ENCODE peak calls at places on chromosomes 12 and 14, in eight cellular contexts. F is endothelial cell of umbilical vein, P is PC-3, T is K562, Q is fibroblast of lung, M is MM.1S, S is mammary epithelial cell, L is neural progenitor cell. Y is an unnamed sample.

GRCh38 chr14:96150214-96150613 is 54.4 kb upstream of the BDKRB2 start:
- DNase-seq in F (no peak), P (no peak), T (no peak), Q (no peak), M (no peak), S (no peak), L (no peak), Y (no peak)

GRCh38 chr12:113183030-113183589 is 2.2 kb downstream of the DDX54 start:
- DNase-seq in F (no peak), P (no peak), T (no peak), Q (no peak), M (no peak), S (no peak), L (no peak), Y (no peak)

GRCh38 chr14:102727336-102728095 is 49.7 kb upstream of the TRAF3 start:
- DNase-seq in F (no peak), P (no peak), T (no peak), Q (no peak), M (no peak), S (no peak), L (no peak), Y (no peak)

GRCh38 chr12:96132819-96133218 is 61.4 kb upstream of the ELK3 start:
- DNase-seq in F (peak; percentile 48), P (peak; percentile 23), T (no peak), Q (no peak), M (no peak), S (no peak), L (no peak), Y (no peak)

GRCh38 chr14:28813810-28814209 is 47.2 kb downstream of the FOXG1 start:
- DNase-seq in F (no peak), P (peak; percentile 23), T (no peak), Q (no peak), M (no peak), S (peak; percentile 1), L (no peak), Y (peak; percentile 11)

GRCh38 chr14:64730681-64731080 is 26.5 kb downstream of the PLEKHG3 start:
- DNase-seq in F (no peak), P (no peak), T (no peak), Q (no peak), M (no peak), S (no peak), L (no peak), Y (no peak)

GRCh38 chr12:24780969-24781368 is 167.9 kb downstream of the BCAT1 start:
- DNase-seq in F (no peak), P (peak; percentile 4), T (no peak), Q (peak; percentile 45), M (peak; percentile 26), S (peak; percentile 4), L (peak; percentile 8), Y (no peak)

GRCh38 chr12:6110006-6110405 is 14.5 kb downstream of the VWF start:
- DNase-seq in F (no peak), P (peak; percentile 14), T (no peak), Q (no peak), M (no peak), S (no peak), L (no peak), Y (peak; percentile 36)

GRCh38 chr14:70257526-70257925 is 68.8 kb upstream of the SLC8A3 start:
- DNase-seq in F (no peak), P (peak; percentile 64), T (peak; percentile 50), Q (no peak), M (peak; percentile 8), S (peak; percentile 28), L (peak; percentile 36), Y (no peak)

GRCh38 chr14:26896447-26896846 is 298.6 kb upstream of the NOVA1 start:
- DNase-seq in F (no peak), P (peak; percentile 48), T (no peak), Q (peak; percentile 84), M (no peak), S (no peak), L (no peak), Y (peak; percentile 58)

GRCh38 chr12:5432011-5432400 is at the start of gene NTF3:
- DNase-seq in F (no peak), P (no peak), T (no peak), Q (peak; percentile 51), M (no peak), S (no peak), L (peak; percentile 79), Y (peak; percentile 23)

GRCh38 chr14:69921052-69921451 is 41.8 kb downstream of the SMOC1 start:
- DNase-seq in F (no peak), P (no peak), T (no peak), Q (peak; percentile 80), M (no peak), S (peak; percentile 35), L (no peak), Y (peak; percentile 74)

GRCh38 chr14:21090194-21090939 is 8.1 kb downstream of the ZNF219 start:
- DNase-seq in F (no peak), P (no peak), T (peak; percentile 53), Q (no peak), M (no peak), S (no peak), L (peak; percentile 66), Y (no peak)

GRCh38 chr12:99852666-99853065 is 132.1 kb downstream of the ANKS1B start:
- DNase-seq in F (no peak), P (no peak), T (no peak), Q (no peak), M (no peak), S (no peak), L (peak; percentile 3), Y (no peak)

GRCh38 chr12:108605000-108605689 is 7.3 kb upstream of the TMEM119 start:
- DNase-seq in F (no peak), P (no peak), T (no peak), Q (peak; percentile 37), M (no peak), S (no peak), L (no peak), Y (no peak)

GRCh38 chr12:130838951-130839769 is at the start of gene STX2:
- DNase-seq in F (peak; percentile 88), P (peak; percentile 90), T (peak; percentile 97), Q (peak; percentile 80), M (peak; percentile 61), S (peak; percentile 56), L (peak; percentile 93), Y (peak; percentile 54)

GRCh38 chr12:64633940-64634337 is 23.6 kb downstream of the RASSF3 start:
- DNase-seq in F (peak; percentile 80), P (peak; percentile 83), T (no peak), Q (peak; percentile 79), M (no peak), S (peak; percentile 69), L (no peak), Y (peak; percentile 69)

GRCh38 chr12:40010899-40011774 is 94.7 kb downstream of the SLC2A13 start:
- DNase-seq in F (peak; percentile 63), P (peak; percentile 76), T (peak; percentile 45), Q (peak; percentile 84), M (peak; percentile 79), S (peak; percentile 64), L (peak; percentile 82), Y (peak; percentile 35)
- H3K4me3 ChIP-seq in F (no peak overlapping the region), P (no peak overlapping the region), T (no peak overlapping the region), Q (no peak overlapping the region), M (peak overlapping the region; percentile 56), S (no peak overlapping the region), L (no peak overlapping the region), Y (no peak overlapping the region)

GRCh38 chr12:92194566-92194965 is 48.9 kb upstream of the BTG1 start:
- DNase-seq in F (no peak), P (no peak), T (no peak), Q (no peak), M (no peak), S (no peak), L (peak; percentile 11), Y (no peak)
- TF ChIP-seq EZH2 in F (no peak), P (no peak), T (no peak), Q (no peak), M (no peak), S (no peak), L (no peak), Y (no peak)

DNA sequence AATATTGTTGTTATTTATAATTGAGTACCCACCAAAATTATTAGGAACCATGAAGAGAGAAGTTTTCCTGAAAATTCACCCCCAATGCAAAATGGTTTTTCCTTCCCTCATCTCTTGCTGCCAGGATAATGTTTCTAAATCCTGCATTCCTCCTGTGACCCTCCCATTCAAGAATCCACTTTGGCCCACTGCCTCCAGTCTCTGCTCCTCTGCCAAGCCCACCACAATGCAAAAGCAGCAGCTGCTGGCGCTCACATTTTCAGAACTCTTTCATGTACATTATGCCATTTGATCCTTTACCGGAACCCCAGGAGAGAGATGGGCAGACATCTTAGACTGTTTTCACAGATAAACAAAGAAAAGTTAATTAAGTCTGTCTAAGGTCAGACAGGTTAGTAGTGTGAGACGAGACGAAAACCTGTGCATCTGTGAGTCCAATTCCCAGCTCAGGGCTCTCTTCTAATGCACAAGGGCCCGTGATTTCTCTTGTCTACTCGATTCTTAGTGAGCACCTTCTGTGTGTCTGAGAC is 12.9 kb downstream of the LRIG3 start:
- DNase-seq in F (no peak), P (no peak), T (no peak), Q (peak; percentile 52), M (no peak), S (no peak), L (no peak), Y (peak; percentile 85)
- H3K4me2 ChIP-seq in F (no peak overlapping the region), P (no peak overlapping the region), T (no peak overlapping the region), Q (no peak overlapping the region), M (no peak overlapping the region), S (peak overlapping the region; percentile 4), L (no peak overlapping the region), Y (no peak overlapping the region)

DNA sequence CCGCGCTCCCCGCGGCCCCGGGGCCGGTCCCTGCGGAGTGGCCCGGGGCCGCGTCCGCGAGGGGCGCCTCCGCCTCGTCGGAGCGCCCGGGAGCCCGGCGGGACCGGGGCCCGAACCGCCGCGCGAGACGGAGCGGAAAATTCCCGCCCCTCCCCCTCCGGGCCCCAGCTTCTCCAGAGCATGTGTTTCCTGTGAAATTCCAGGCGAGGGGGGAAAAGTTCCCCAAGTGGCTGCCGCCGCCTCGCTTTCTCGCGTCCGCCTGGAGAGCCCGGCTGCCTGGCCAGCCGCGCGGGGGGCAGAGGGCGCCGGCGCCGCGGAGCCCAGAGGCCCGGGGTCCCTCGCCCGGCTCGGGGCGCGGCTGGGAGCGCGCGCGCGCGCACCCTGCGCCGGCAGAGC is 886 bp downstream of the CACNA1C start:
- DNase-seq in F (no peak), P (no peak), T (no peak), Q (peak; percentile 36), M (no peak), S (no peak), L (peak; percentile 71), Y (no peak)
- H3K4me3 ChIP-seq in F (no peak overlapping the region), P (no peak overlapping the region), T (no peak overlapping the region), Q (peak overlapping the region; percentile 63), M (no peak overlapping the region), S (no peak overlapping the region), L (peak overlapping the region; percentile 67), Y (peak overlapping the region; percentile 71)

DNA sequence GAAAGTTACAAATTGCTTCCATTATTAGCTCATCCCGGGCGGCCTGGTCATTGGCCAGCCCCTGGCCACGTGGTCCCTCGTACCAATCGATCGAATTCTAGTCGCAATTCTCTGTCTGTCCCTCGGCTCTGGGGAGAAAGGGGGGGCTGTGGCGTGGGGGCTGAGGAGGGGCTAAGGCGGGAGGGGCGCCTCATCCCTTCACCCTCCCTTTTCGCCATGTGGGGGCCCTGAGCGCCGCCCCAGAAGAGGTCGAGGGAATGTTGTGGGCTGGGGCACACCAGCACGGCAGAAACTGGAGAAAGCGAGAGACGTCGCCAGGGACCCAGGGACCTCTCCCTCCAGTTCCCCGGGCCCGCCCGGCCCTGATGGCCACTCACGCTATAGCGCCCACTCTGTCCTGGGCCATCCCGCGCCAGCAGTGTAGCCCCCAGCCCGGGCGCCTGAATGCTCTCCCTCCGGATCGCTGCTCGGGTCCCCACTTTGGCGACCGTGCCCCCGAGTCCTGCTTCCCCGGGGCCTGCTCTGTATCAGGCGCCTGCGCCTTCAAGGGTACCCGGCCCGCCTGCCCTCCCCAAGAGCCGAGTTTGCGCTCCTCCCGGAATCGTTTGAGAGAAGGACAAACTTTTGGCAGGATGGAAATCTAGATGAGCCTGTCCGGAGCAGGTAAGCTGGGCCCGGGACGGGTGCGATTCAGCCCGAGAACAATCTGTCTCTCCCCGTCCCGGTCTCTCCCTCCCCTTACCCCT is 62.7 kb downstream of the SMUG1 start:
- DNase-seq in F (no peak), P (no peak), T (no peak), Q (no peak), M (no peak), S (no peak), L (peak; percentile 54), Y (no peak)
- TF ChIP-seq EZH2 in F (peak; percentile 64), P (no peak), T (no peak), Q (no peak), M (no peak), S (no peak), L (no peak), Y (no peak)